ENCODE peak calls at places on chromosomes 7 and 10, in four cellular contexts. F, D, I and U are unnamed samples.

GRCh38 chr10:4351723-4352565 is 474.1 kb upstream of the AKR1E2 start:
- DNase-seq in D (no peak), F (no peak), I (no peak), U (no peak)

GRCh38 chr7:151249732-151250072 is 1.2 kb upstream of the SMARCD3 start:
- DNase-seq in I (peak; percentile 39), D (no peak), F (no peak), U (no peak)

GRCh38 chr7:20114463-20114862 is 102.7 kb downstream of the MACC1 start:
- DNase-seq in D (no peak), F (no peak), I (no peak), U (no peak)

GRCh38 chr7:7673240-7673550 is 32.6 kb downstream of the UMAD1 start:
- DNase-seq in F (no peak), I (no peak), D (no peak), U (no peak)

GRCh38 chr10:60282771-60283353 is 106.8 kb downstream of the ANK3 start:
- DNase-seq in D (no peak), F (no peak), I (peak; percentile 85), U (no peak)

GRCh38 chr7:100673942-100674431 is 447 bp downstream of the GNB2 start:
- DNase-seq in I (peak; percentile 20), F (peak; percentile 94), D (peak; percentile 81), U (peak; percentile 90)

GRCh38 chr10:102064868-102065560 is at the start of gene HPS6:
- DNase-seq in I (peak; percentile 91), D (peak; percentile 96), F (peak; percentile 98), U (peak; percentile 97)

GRCh38 chr10:34815174-34816066 is at the start of gene PARD3:
- DNase-seq in D (no peak), I (peak; percentile 70), F (peak; percentile 92), U (no peak)

GRCh38 chr7:5479133-5479745 is 55.6 kb upstream of the TNRC18 start:
- DNase-seq in I (peak; percentile 40), D (no peak), F (no peak), U (no peak)

GRCh38 chr10:42932735-42933453 is 144.0 kb upstream of the RET start:
- DNase-seq in I (no peak), D (peak; percentile 78), F (peak; percentile 84), U (peak; percentile 78)

GRCh38 chr7:23293500-23294073 is 5.6 kb upstream of the MALSU1 start:
- DNase-seq in I (no peak), D (no peak), F (no peak), U (no peak)

GRCh38 chr10:34954142-34954541 is 136.0 kb downstream of the CUL2 start:
- DNase-seq in F (peak; percentile 93), I (no peak), D (no peak), U (no peak)

GRCh38 chr10:88473989-88474883 is 108.9 kb downstream of the RNLS start:
- DNase-seq in D (no peak), F (no peak), I (peak; percentile 47), U (no peak)

GRCh38 chr10:79072041-79072441 is 3.3 kb downstream of the ZMIZ1 start:
- DNase-seq in D (no peak), F (no peak), I (no peak), U (no peak)

GRCh38 chr7:150988230-150989226 is 2.3 kb upstream of the NOS3 start:
- DNase-seq in F (peak; percentile 92), I (no peak), D (peak; percentile 88), U (peak; percentile 89)

GRCh38 chr7:128829391-128830166 is 627 bp upstream of the FLNC start:
- DNase-seq in D (no peak), F (no peak), I (peak; percentile 41), U (no peak)

GRCh38 chr7:89661876-89662275 is 492.4 kb upstream of the STEAP1 start:
- DNase-seq in D (no peak), I (no peak), F (no peak), U (no peak)

GRCh38 chr7:20959281-20959680 is 172.6 kb upstream of the SP8 start:
- DNase-seq in F (no peak), D (no peak), I (no peak), U (no peak)

GRCh38 chr10:122505011-122505410 is 43.7 kb downstream of the HTRA1 start:
- DNase-seq in F (no peak), D (no peak), I (no peak), U (no peak)

GRCh38 chr7:139620676-139621344 is 97.3 kb downstream of the CLEC2L start:
- DNase-seq in D (peak; percentile 83), I (peak; percentile 28), F (no peak), U (peak; percentile 58)